ENCODE peak calls at places on chromosomes 6 and 20, in nine cellular contexts. A is NCI-H1092 treated with DMSO at 0.1 percent for 48 hours; B is transverse colon; K is WERI-Rb-1; O is memory B cell; R is dorsolateral prefrontal cortex; Y is H9; X is stimulated activated CD4-positive, alpha-beta T cell treated with anti-CD3 and anti-CD28 coated beads, Interleukin-15, amount 100 ng/mL, for 1 hour; F is ELR. U is an unnamed sample.

GRCh38 chr6:26224940-26225847 is 138.0 kb downstream of the HFE start:
- DNase-seq in A (no peak), B (no peak), K (no peak), O (no peak), R (no peak), Y (peak), X (no peak), F (peak), U (no peak)

GRCh38 chr6:129875610-129876515 is 14.7 kb upstream of the TMEM244 start:
- DNase-seq in A (no peak), B (no peak), K (no peak), O (no peak), R (no peak), Y (no peak), X (no peak), F (no peak), U (no peak)

GRCh38 chr6:39669117-39669690 is 56.0 kb downstream of the KIF6 start:
- DNase-seq in A (no peak), B (no peak), K (no peak), O (no peak), R (no peak), Y (no peak), X (no peak), F (peak), U (no peak)

GRCh38 chr6:13577926-13578325 is 3.5 kb downstream of the SIRT5 start:
- DNase-seq in A (no peak), B (no peak), K (no peak), O (no peak), R (no peak), Y (no peak), X (no peak), F (no peak), U (no peak)

GRCh38 chr6:168057836-168058235 is 21.2 kb downstream of the FRMD1 start:
- DNase-seq in A (no peak), B (peak), K (no peak), O (no peak), R (no peak), Y (no peak), X (no peak), F (no peak), U (no peak)

GRCh38 chr6:11263185-11263817 is 30.8 kb upstream of the NEDD9 start:
- DNase-seq in A (no peak), B (peak), K (no peak), O (no peak), R (no peak), Y (no peak), X (no peak), F (peak), U (no peak)

GRCh38 chr6:21402368-21402767 is 191.2 kb upstream of the SOX4 start:
- DNase-seq in A (no peak), B (no peak), K (no peak), O (no peak), R (no peak), Y (no peak), X (no peak), F (peak), U (peak)

GRCh38 chr6:150565945-150566344 is 33.7 kb upstream of the PLEKHG1 start:
- DNase-seq in A (no peak), B (no peak), K (no peak), O (no peak), R (no peak), Y (no peak), X (no peak), F (no peak), U (no peak)

GRCh38 chr6:154222716-154223115 is 133.9 kb downstream of the IPCEF1 start:
- DNase-seq in A (no peak), B (no peak), K (no peak), O (no peak), R (no peak), Y (no peak), X (no peak), F (no peak), U (no peak)

GRCh38 chr6:128508588-128509296 is 11.7 kb downstream of the PTPRK start:
- DNase-seq in A (no peak), B (no peak), K (no peak), O (no peak), R (no peak), Y (no peak), X (no peak), F (peak), U (no peak)

GRCh38 chr6:104728444-104728843 is 131.3 kb downstream of the HACE1 start:
- DNase-seq in A (no peak), B (no peak), K (no peak), O (no peak), R (no peak), Y (no peak), X (no peak), F (no peak), U (no peak)

GRCh38 chr6:54301770-54302169 is 6.5 kb upstream of the TINAG start:
- DNase-seq in A (no peak), B (no peak), K (no peak), O (no peak), R (no peak), Y (no peak), X (no peak), F (no peak), U (no peak)

GRCh38 chr6:5084787-5085637 is at the start of gene PPP1R3G:
- DNase-seq in A (no peak), B (peak), K (peak), O (peak), R (no peak), Y (peak), X (no peak), F (peak), U (no peak)

GRCh38 chr20:25149986-25150385 is 45.5 kb upstream of the ENTPD6 start:
- DNase-seq in A (no peak), B (no peak), K (no peak), O (no peak), R (no peak), Y (no peak), X (no peak), F (no peak), U (no peak)

GRCh38 chr6:5941188-5941587 is 65.5 kb downstream of the NRN1 start:
- DNase-seq in A (no peak), B (no peak), K (no peak), O (no peak), R (no peak), Y (no peak), X (no peak), F (no peak), U (no peak)

GRCh38 chr20:60000271-60001026 is 42.2 kb downstream of the CDH26 start:
- DNase-seq in A (peak), B (no peak), K (no peak), O (no peak), R (no peak), Y (no peak), X (no peak), F (no peak), U (no peak)

U was measured in stimulated activated CD8-positive, alpha-beta memory T cell treated with anti-CD3 and anti-CD28 coated beads, Interleukin-7, amount 100 ng/mL, for 48 hours.